ENCODE peak calls at places on chromosomes 12 and 14, in seven cellular contexts. W, U, J, S, N, C and G are unnamed samples.

GRCh38 chr12:92259852-92260251 is 114.2 kb upstream of the BTG1 start:
- DNase-seq in W (no peak), N (no peak), J (no peak), S (no peak), U (no peak), C (peak), G (no peak)

GRCh38 chr12:50220357-50221061 is 53.3 kb upstream of the CERS5 start:
- DNase-seq in S (no peak), J (no peak), N (no peak), C (peak), W (no peak), U (no peak), G (no peak)

GRCh38 chr14:37598973-37599526 is 3.6 kb downstream of the TTC6 start:
- DNase-seq in J (no peak), C (no peak), U (no peak), N (no peak), W (no peak), S (no peak), G (no peak)

GRCh38 chr14:20690848-20691640 is 2.5 kb downstream of the ANG start:
- DNase-seq in U (no peak), C (peak), W (peak), N (peak), J (peak), S (peak), G (no peak)

GRCh38 chr12:46692606-46693005 is 133.2 kb downstream of the SLC38A4 start:
- DNase-seq in J (no peak), U (no peak), S (no peak), W (no peak), C (no peak), N (no peak), G (no peak)

GRCh38 chr12:79143803-79144202 is 279.2 kb downstream of the SYT1 start:
- DNase-seq in C (no peak), W (no peak), S (no peak), N (no peak), J (no peak), U (no peak), G (no peak)

GRCh38 chr14:97336816-97337215 is 539.6 kb downstream of the VRK1 start:
- DNase-seq in W (no peak), N (no peak), S (no peak), J (no peak), C (no peak), U (no peak), G (no peak)

GRCh38 chr12:31204995-31205582 is 120.9 kb downstream of the SINHCAF start:
- DNase-seq in S (no peak), N (no peak), U (no peak), J (no peak), C (peak), W (no peak), G (no peak)

GRCh38 chr12:2332266-2332665 is 279.5 kb downstream of the CACNA1C start:
- DNase-seq in J (no peak), U (no peak), C (peak), S (no peak), W (no peak), N (no peak), G (no peak)

GRCh38 chr12:69392146-69392928 is 32.8 kb downstream of the YEATS4 start:
- DNase-seq in U (no peak), S (no peak), W (no peak), J (no peak), C (peak), N (no peak), G (no peak)

GRCh38 chr12:34288963-34289345 is 266.7 kb downstream of the ALG10 start:
- DNase-seq in S (no peak), C (no peak), J (no peak), N (no peak), W (no peak), U (no peak), G (no peak)

GRCh38 chr12:76270657-76271358 is 77.4 kb downstream of the BBS10 start:
- DNase-seq in N (no peak), W (no peak), J (no peak), S (no peak), U (no peak), C (no peak), G (no peak)

GRCh38 chr14:61565836-61566536 is 129.3 kb upstream of the HIF1A start:
- DNase-seq in S (no peak), J (no peak), W (no peak), U (no peak), N (no peak), C (peak), G (no peak)

GRCh38 chr14:50085570-50086315 is 30.6 kb downstream of the VCPKMT start:
- DNase-seq in N (no peak), U (no peak), J (no peak), C (peak), S (no peak), W (no peak), G (peak)

GRCh38 chr14:90628825-90629224 is 187.4 kb downstream of the TTC7B start:
- DNase-seq in W (no peak), C (no peak), U (no peak), J (peak), S (no peak), N (no peak), G (no peak)

GRCh38 chr14:65486856-65487255 is 74.3 kb downstream of the FUT8 start:
- DNase-seq in W (no peak), C (peak), N (no peak), J (no peak), U (no peak), S (no peak), G (no peak)

GRCh38 chr12:67578976-67579661 is 69.4 kb upstream of the DYRK2 start:
- DNase-seq in W (no peak), S (no peak), C (no peak), U (no peak), J (no peak), N (no peak), G (no peak)

GRCh38 chr12:124680863-124681778 is 113.7 kb upstream of the NCOR2 start:
- DNase-seq in W (peak), S (peak), C (peak), U (no peak), N (peak), J (peak), G (peak)

GRCh38 chr12:44015333-44015941 is 179.6 kb downstream of the TMEM117 start:
- DNase-seq in N (peak), J (no peak), C (peak), S (peak), U (no peak), W (no peak), G (no peak)

GRCh38 chr12:69024907-69025306 is 91.9 kb upstream of the CPM start:
- DNase-seq in W (no peak), C (peak), N (no peak), S (no peak), U (no peak), J (no peak), G (no peak)

GRCh38 chr12:122834229-122834920 is 882 bp upstream of the HIP1R start:
- DNase-seq in W (peak), C (peak), N (peak), U (peak), S (peak), J (peak), G (peak)

GRCh38 chr12:4908694-4909396 is 860 bp upstream of the KCNA1 start:
- DNase-seq in J (no peak), S (no peak), U (no peak), N (no peak), W (no peak), C (no peak), G (no peak)

GRCh38 chr12:75990189-75990912 is 41.2 kb downstream of the PHLDA1 start:
- DNase-seq in J (peak), S (no peak), C (peak), N (peak), U (no peak), W (no peak), G (no peak)

GRCh38 chr12:48965447-48965846 is 6.1 kb downstream of the WNT10B start:
- DNase-seq in N (no peak), C (peak), W (no peak), U (no peak), J (no peak), S (no peak), G (no peak)

GRCh38 chr12:105334001-105334400 is 3.5 kb downstream of the C12orf75 start:
- DNase-seq in W (no peak), N (no peak), S (no peak), U (no peak), C (peak), J (no peak), G (no peak)

GRCh38 chr12:254039-254438 is 8.6 kb downstream of the SLC6A13 start:
- DNase-seq in W (no peak), U (no peak), S (no peak), J (no peak), C (no peak), N (no peak), G (no peak)

GRCh38 chr14:46063872-46064271 is 587.7 kb downstream of the RPL10L start:
- DNase-seq in J (no peak), U (no peak), S (no peak), C (no peak), W (no peak), N (no peak), G (no peak)

GRCh38 chr12:2297658-2298057 is 244.9 kb downstream of the CACNA1C start:
- DNase-seq in J (no peak), N (no peak), C (no peak), U (no peak), W (no peak), S (no peak), G (no peak)

GRCh38 chr12:116331876-116332275 is 54.4 kb upstream of the MED13L start:
- DNase-seq in U (no peak), J (no peak), S (no peak), W (no peak), N (no peak), C (no peak), G (no peak)

GRCh38 chr14:65937079-65937803 is 524.7 kb downstream of the FUT8 start:
- DNase-seq in U (no peak), S (no peak), J (no peak), N (no peak), W (no peak), C (no peak), G (no peak)

GRCh38 chr12:96578526-96579125 is 89.2 kb downstream of the CFAP54 start:
- DNase-seq in C (peak), S (peak), W (no peak), N (peak), J (no peak), U (no peak), G (no peak)

GRCh38 chr12:78194448-78194847 is 363.8 kb downstream of the NAV3 start:
- DNase-seq in S (no peak), J (no peak), N (no peak), W (no peak), U (no peak), C (peak), G (no peak)

GRCh38 chr12:7837366-7837765 is 35.3 kb downstream of the SLC2A14 start:
- DNase-seq in C (no peak), S (no peak), W (no peak), N (no peak), J (peak), U (no peak), G (no peak)

GRCh38 chr12:19771858-19772257 is 332.6 kb downstream of the AEBP2 start:
- DNase-seq in C (peak), N (no peak), S (no peak), U (no peak), J (no peak), W (no peak), G (no peak)

GRCh38 chr12:6533653-6534157 is 612 bp upstream of the GAPDH start:
- DNase-seq in S (peak), C (peak), W (no peak), U (peak), N (peak), J (peak), G (no peak)

GRCh38 chr14:81981311-81981675 is 447.6 kb upstream of the SEL1L start:
- DNase-seq in N (no peak), C (no peak), U (no peak), J (no peak), S (no peak), W (no peak), G (no peak)

GRCh38 chr12:119239040-119239439 is 60.3 kb downstream of the HSPB8 start:
- DNase-seq in J (no peak), W (no peak), C (no peak), U (no peak), S (no peak), N (no peak), G (no peak)

GRCh38 chr12:5220835-5221234 is 177.2 kb downstream of the KCNA5 start:
- DNase-seq in S (no peak), J (no peak), C (peak), W (no peak), U (no peak), N (no peak), G (peak)

DNA sequence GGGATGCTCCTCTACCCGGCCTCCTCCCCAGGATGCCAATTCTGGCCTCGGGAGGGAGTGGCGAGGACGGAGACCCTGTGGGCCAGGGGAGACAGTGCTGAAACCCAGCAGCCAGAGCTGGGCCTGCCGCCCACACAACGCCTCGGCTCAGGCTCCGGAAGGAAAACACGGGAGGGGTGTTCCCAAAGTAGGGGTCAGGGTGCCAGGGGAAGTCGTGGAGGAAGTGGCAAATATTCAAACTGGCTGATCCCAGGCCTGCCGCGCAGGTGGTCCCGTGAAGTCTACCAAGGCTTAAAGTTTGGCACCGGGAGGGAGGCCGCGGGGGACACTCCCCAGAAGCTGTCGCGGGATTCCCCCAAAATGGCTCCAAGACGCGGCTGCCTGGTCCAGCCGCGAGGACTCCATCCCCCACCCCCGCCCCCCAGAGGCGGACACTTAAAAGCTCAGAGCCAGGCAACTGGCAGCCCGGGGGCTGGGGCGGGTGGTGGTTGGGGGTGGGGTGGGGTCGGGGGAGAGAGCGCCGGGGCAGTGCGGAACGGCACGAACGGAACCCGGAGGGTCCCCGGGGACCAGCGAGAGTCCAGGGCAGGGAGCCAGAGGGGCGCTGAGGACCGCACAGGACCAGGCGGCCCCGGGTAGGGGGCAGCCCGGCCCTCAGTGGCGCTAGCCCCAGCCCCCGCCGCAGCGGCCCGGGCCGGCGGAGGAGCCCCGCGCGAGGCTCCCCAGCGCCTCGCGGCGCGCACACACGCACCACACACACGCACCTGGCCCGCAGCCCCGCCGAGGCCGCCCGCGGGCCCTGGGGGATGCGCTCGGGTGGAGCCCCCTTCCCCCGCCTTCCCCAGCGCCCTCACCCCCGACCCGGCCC is 20.0 kb downstream of the BEGAIN start:
- DNase-seq in W (no peak), J (peak), U (no peak), C (no peak), N (no peak), S (no peak), G (no peak)
- TF ChIP-seq POLR2A in W (no peak), J (peak), U (no peak), C (no peak), N (no peak), S (no peak), G (no peak)

GRCh38 chr14:100281286-100282082 is 24.8 kb downstream of the SLC25A29 start:
- DNase-seq in N (no peak), J (no peak), W (no peak), C (no peak), U (no peak), S (no peak), G (no peak)
- TF ChIP-seq POLR2A in N (no peak), J (no peak), W (no peak), C (no peak), U (no peak), S (no peak), G (no peak)

GRCh38 chr12:11833174-11833895 is 183.9 kb downstream of the ETV6 start:
- DNase-seq in N (no peak), S (no peak), U (no peak), C (no peak), J (no peak), W (no peak), G (no peak)

GRCh38 chr12:11827096-11827841 is 177.8 kb downstream of the ETV6 start:
- DNase-seq in N (no peak), J (peak), U (no peak), C (no peak), W (no peak), S (no peak), G (no peak)

GRCh38 chr12:11832100-11832499 is 182.6 kb downstream of the ETV6 start:
- DNase-seq in N (no peak), U (no peak), S (no peak), J (no peak), C (no peak), W (no peak), G (no peak)

GRCh38 chr12:11829764-11830194 is 180.3 kb downstream of the ETV6 start:
- DNase-seq in U (peak), N (no peak), W (no peak), C (no peak), S (no peak), J (no peak), G (no peak)

GRCh38 chr12:11830298-11830937 is 180.9 kb downstream of the ETV6 start:
- DNase-seq in W (no peak), C (no peak), S (no peak), N (no peak), J (no peak), U (no peak), G (no peak)
- TF ChIP-seq POLR2A in W (no peak), C (no peak), S (no peak), N (no peak), J (no peak), U (no peak), G (no peak)

DNA sequence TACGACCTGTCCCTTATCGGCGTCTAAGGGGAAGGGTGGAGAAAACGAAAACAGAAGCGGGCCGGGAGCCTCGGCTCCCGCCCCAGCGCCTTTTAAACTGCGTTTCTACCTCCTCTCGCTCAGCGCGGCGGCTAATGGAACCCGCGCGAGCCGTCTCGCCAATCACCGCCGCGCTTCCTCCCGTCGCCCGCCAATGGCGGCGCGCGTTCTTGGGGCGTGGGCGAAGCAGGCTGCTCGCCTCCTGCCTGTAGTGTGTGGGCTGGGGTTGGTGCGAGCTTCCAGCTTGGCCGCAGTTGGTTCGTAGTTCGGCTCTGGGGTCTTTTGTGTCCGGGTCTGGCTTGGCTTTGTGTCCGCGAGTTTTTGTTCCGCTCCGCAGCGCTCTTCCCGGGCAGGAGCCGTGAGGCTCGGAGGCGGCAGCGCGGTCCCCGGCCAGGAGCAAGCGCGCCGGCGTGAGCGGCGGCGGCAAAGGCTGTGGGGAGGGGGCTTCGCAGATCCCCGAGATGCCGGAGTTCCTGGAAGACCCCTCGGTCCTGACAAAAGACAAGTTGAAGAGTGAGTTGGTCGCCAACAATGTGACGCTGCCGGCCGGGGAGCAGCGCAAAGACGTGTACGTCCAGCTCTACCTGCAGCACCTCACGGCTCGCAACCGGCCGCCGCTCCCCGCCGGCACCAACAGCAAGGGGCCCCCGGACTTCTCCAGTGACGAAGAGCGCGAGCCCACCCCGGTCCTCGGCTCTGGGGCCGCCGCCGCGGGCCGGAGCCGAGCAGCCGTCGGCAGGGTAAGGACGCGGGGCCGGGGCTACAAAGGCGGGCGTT is at the start of gene TMPO:
- DNase-seq in W (peak), U (peak), N (peak), S (peak), J (peak), C (peak), G (peak)
- TF ChIP-seq POLR2A in W (peak), U (peak), N (peak), S (peak), J (peak), C (no peak), G (peak)

DNA sequence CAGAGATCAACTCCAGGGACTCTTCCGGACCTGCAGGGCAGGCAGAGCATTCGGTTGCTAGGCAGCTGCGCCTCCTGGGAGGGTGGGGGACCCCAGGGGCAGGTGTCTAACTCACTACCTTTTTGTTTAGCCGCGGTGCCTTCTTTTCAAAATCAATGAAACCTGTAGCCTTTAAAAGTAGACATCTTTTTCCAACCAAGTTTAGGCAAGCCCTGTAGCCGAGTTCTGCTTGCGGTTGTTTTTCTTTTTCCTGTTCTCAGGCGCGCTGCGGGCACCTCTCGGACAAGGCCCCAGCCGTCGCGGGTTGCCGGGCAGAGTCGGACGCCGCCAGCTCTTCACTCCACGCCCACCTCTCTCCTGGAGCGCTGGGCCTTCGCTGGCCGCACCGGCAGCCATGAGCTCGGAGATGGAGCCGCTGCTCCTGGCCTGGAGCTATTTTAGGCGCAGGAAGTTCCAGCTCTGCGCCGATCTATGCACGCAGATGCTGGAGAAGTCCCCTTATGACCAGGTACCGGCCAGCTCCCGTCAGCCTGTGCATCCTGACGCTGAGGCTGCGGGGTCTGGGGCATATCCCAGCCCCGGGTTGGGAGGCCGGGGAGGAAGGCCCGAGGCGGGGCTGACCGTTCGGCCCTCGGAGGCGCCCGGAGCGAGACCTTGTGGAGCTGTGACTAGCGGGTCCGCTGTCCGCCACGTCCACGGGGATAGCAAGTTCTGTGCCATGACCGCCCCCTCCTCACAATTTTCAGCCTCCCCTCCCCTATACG is at the start of gene TTC8:
- DNase-seq in N (peak), W (peak), S (peak), J (peak), U (peak), C (peak), G (peak)
- TF ChIP-seq POLR2A in N (peak), W (no peak), S (peak), J (peak), U (peak), C (peak), G (peak)

GRCh38 chr14:39432619-39433451 is 602 bp upstream of the FBXO33 start:
- DNase-seq in J (peak), W (peak), C (peak), U (peak), S (peak), N (peak), G (peak)

GRCh38 chr14:39432179-39432618 is at the start of gene FBXO33:
- DNase-seq in J (peak), W (peak), C (peak), S (peak), U (peak), N (peak), G (peak)

GRCh38 chr14:39430762-39431415 is 1.3 kb downstream of the FBXO33 start:
- DNase-seq in N (no peak), C (peak), J (no peak), W (no peak), S (no peak), U (no peak), G (no peak)

GRCh38 chr14:39433452-39433813 is 1.2 kb upstream of the FBXO33 start:
- DNase-seq in U (no peak), J (no peak), N (no peak), W (no peak), C (no peak), S (no peak), G (no peak)

GRCh38 chr14:39431416-39432178 is 636 bp downstream of the FBXO33 start:
- DNase-seq in W (peak), S (peak), C (peak), N (peak), J (peak), U (no peak), G (no peak)
- TF ChIP-seq POLR2A in W (peak), S (no peak), C (peak), N (peak), J (peak), U (peak), G (peak)